ENCODE peak calls at places on chromosomes 3 and 15, in four cellular contexts. A, K, V and B are unnamed samples.

GRCh38 chr15:44227584-44227983 is 32.5 kb upstream of the FRMD5 start:
- DNase-seq in K (no peak), V (no peak), A (no peak), B (no peak)

GRCh38 chr3:29331035-29331434 is 50.2 kb downstream of the RBMS3 start:
- DNase-seq in K (no peak), V (no peak), A (no peak), B (no peak)

GRCh38 chr3:153245661-153246060 is 83.6 kb downstream of the RAP2B start:
- DNase-seq in V (no peak), A (peak), K (no peak), B (no peak)

GRCh38 chr3:10583798-10584708 is 78.7 kb upstream of the ATP2B2 start:
- DNase-seq in V (no peak), A (no peak), K (no peak), B (no peak)

GRCh38 chr3:194617827-194618226 is 15.4 kb downstream of the TMEM44 start:
- DNase-seq in V (no peak), A (peak), K (no peak), B (no peak)

GRCh38 chr15:76987276-76987675 is 7.7 kb upstream of the PSTPIP1 start:
- DNase-seq in K (no peak), V (no peak), A (no peak), B (no peak)

GRCh38 chr3:146646251-146646650 is 41.1 kb upstream of the PLSCR5 start:
- DNase-seq in K (no peak), A (no peak), V (peak), B (no peak)

GRCh38 chr3:157494581-157495281 is 8.5 kb downstream of the VEPH1 start:
- DNase-seq in K (no peak), A (no peak), V (peak), B (no peak)

GRCh38 chr3:98961161-98962155 is 60.0 kb upstream of the DCBLD2 start:
- DNase-seq in A (peak), K (no peak), V (peak), B (no peak)

GRCh38 chr15:37891754-37892368 is 42.6 kb upstream of the TMCO5A start:
- DNase-seq in K (peak), A (peak), V (peak), B (peak)

GRCh38 chr3:42589382-42590109 is 1.1 kb upstream of the SS18L2 start:
- DNase-seq in A (no peak), V (no peak), K (no peak), B (no peak)

GRCh38 chr15:91694131-91694828 is 159.2 kb upstream of the SLCO3A1 start:
- DNase-seq in K (peak), V (no peak), A (no peak), B (no peak)

GRCh38 chr3:44208086-44208485 is 33.6 kb upstream of the TOPAZ1 start:
- DNase-seq in K (no peak), A (peak), V (no peak), B (no peak)

GRCh38 chr15:70121656-70122297 is 24.1 kb upstream of the TLE3 start:
- DNase-seq in V (no peak), A (peak), K (peak), B (peak)

GRCh38 chr3:62211675-62212429 is 161.5 kb downstream of the FEZF2 start:
- DNase-seq in A (no peak), K (no peak), V (peak), B (no peak)

GRCh38 chr15:75637245-75638009 is 2.6 kb downstream of the IMP3 start:
- DNase-seq in V (no peak), K (no peak), A (no peak), B (no peak)

GRCh38 chr15:84572231-84572630 is 28.6 kb upstream of the ZSCAN2 start:
- DNase-seq in K (peak), V (no peak), A (peak), B (no peak)

GRCh38 chr15:54515664-54516582 is 537.7 kb downstream of the UNC13C start:
- DNase-seq in A (no peak), V (no peak), K (no peak), B (no peak)

GRCh38 chr15:69807752-69808151 is 290.0 kb downstream of the TLE3 start:
- DNase-seq in V (no peak), K (peak), A (peak), B (peak)